ENCODE peak calls at places on chromosomes 1 and 21, in eight cellular contexts. S is H54, M is spleen, U is HCT116, O is uterus, K is IMR-90, X is adrenal gland, G is stomach. J is an unnamed sample.

GRCh38 chr21:41808094-41808493 is 41.2 kb upstream of the RIPK4 start:
- DNase-seq in S (no peak), M (no peak), U (no peak), O (no peak), K (no peak), X (no peak), G (no peak), J (no peak)

GRCh38 chr21:36788116-36788515 is 89.2 kb downstream of the SIM2 start:
- DNase-seq in S (peak), M (no peak), U (peak), O (no peak), K (no peak), X (no peak), G (peak), J (no peak)

GRCh38 chr1:199173356-199173755 is 534.5 kb downstream of the PTPRC start:
- DNase-seq in S (no peak), M (no peak), U (no peak), O (no peak), K (peak), X (no peak), G (no peak), J (no peak)

GRCh38 chr1:227782226-227782625 is 33.2 kb upstream of the PRSS38 start:
- DNase-seq in S (no peak), M (no peak), U (no peak), O (no peak), K (no peak), X (no peak), G (peak), J (no peak)

GRCh38 chr1:198040880-198041279 is 115.9 kb upstream of the NEK7 start:
- DNase-seq in S (no peak), M (no peak), U (no peak), O (no peak), K (no peak), X (no peak), G (no peak), J (no peak)

GRCh38 chr1:202034683-202035462 is 24.5 kb downstream of the ELF3 start:
- DNase-seq in S (peak), M (no peak), U (peak), O (peak), K (peak), X (peak), G (peak), J (no peak)

GRCh38 chr1:246750752-246751151 is 26.5 kb downstream of the SCCPDH start:
- DNase-seq in S (no peak), M (no peak), U (no peak), O (no peak), K (no peak), X (no peak), G (no peak), J (no peak)

GRCh38 chr1:8736927-8737326 is 80.5 kb downstream of the RERE start:
- DNase-seq in S (no peak), M (no peak), U (no peak), O (no peak), K (no peak), X (no peak), G (no peak), J (no peak)

GRCh38 chr1:100252901-100253300 is 3.3 kb upstream of the DBT start:
- DNase-seq in S (no peak), M (no peak), U (no peak), O (no peak), K (no peak), X (no peak), G (no peak), J (no peak)

GRCh38 chr1:185073725-185074124 is 28.4 kb downstream of the RNF2 start:
- DNase-seq in S (no peak), M (no peak), U (no peak), O (no peak), K (peak), X (no peak), G (no peak), J (no peak)

GRCh38 chr1:184514447-184514846 is 127.6 kb downstream of the C1orf21 start:
- DNase-seq in S (no peak), M (no peak), U (no peak), O (no peak), K (peak), X (no peak), G (no peak), J (no peak)

GRCh38 chr1:119367332-119368124 is 1.1 kb upstream of the HAO2 start:
- DNase-seq in S (peak), M (no peak), U (peak), O (no peak), K (peak), X (no peak), G (no peak), J (no peak)

GRCh38 chr1:84271452-84272273 is 29.8 kb upstream of the SAMD13 start:
- DNase-seq in S (no peak), M (no peak), U (no peak), O (no peak), K (peak), X (no peak), G (peak), J (no peak)

GRCh38 chr1:87763498-87763897 is 434.8 kb downstream of the LMO4 start:
- DNase-seq in S (no peak), M (no peak), U (no peak), O (no peak), K (peak), X (no peak), G (no peak), J (no peak)

GRCh38 chr1:109254621-109255096 is 5.3 kb downstream of the CELSR2 start:
- DNase-seq in S (no peak), M (peak), U (no peak), O (no peak), K (no peak), X (no peak), G (no peak), J (no peak)

GRCh38 chr1:176379626-176380339 is 83.2 kb upstream of the PAPPA2 start:
- DNase-seq in S (no peak), M (no peak), U (no peak), O (no peak), K (no peak), X (no peak), G (no peak), J (no peak)

GRCh38 chr1:167630568-167631385 is 745 bp downstream of the RCSD1 start:
- DNase-seq in S (no peak), M (peak), U (no peak), O (no peak), K (no peak), X (no peak), G (no peak), J (no peak)

GRCh38 chr1:160205242-160205973 is at the start of gene PEA15:
- DNase-seq in S (peak), M (peak), U (peak), O (peak), K (peak), X (peak), G (peak), J (no peak)

GRCh38 chr1:55288245-55288644 is 73.1 kb upstream of the USP24 start:
- DNase-seq in S (no peak), M (no peak), U (no peak), O (peak), K (no peak), X (no peak), G (no peak), J (peak)

DNA sequence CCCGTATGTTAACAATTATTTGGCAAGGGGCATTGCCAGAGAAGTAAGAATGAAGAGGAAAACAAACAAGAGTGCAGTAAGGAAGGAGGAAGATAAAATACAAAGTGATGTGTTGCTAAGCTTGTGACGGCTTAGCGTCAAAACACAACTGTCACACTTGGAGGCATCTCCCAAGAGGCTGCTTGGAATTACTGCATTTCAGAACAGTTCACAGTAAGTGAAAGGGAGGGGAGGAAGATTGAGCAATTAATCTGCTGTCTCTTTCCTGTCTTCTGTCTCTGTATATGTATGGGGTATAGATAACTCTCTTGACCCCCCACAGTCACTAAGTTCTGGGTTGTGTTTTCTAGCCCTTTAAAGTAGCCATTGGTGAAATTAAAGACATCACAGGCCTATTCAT is 1017.0 kb upstream of the TMPRSS15 start:
- DNase-seq in S (no peak), M (no peak), U (no peak), O (no peak), K (no peak), X (no peak), G (no peak), J (no peak)
- TF ChIP-seq POLR2A in S (no peak), M (no peak), U (no peak), O (no peak), K (no peak), X (no peak), G (no peak), J (no peak)

DNA sequence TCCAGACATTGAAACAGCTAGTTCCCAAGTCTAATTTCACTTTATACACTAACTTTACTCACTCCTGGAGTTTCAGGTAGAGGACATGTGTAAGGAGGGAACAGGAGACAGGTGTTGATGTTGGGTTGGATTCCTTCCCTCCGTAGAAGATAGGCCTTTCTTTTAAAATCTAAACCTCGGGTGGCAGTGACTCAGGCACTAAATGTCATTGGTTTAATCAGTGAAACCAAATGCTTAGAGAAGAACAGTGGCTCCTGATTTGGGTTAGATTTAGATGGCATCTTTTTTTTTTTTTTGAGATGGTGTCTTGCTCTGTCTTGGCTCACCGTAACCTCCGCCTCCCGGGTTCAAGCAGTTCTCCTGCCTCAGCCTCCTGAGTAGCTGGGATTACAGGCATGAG is 7.2 kb downstream of the CAP1 start:
- DNase-seq in S (no peak), M (no peak), U (no peak), O (no peak), K (no peak), X (no peak), G (no peak), J (no peak)
- TF ChIP-seq POLR2A in S (no peak), M (no peak), U (no peak), O (no peak), K (no peak), X (no peak), G (no peak), J (no peak)

DNA sequence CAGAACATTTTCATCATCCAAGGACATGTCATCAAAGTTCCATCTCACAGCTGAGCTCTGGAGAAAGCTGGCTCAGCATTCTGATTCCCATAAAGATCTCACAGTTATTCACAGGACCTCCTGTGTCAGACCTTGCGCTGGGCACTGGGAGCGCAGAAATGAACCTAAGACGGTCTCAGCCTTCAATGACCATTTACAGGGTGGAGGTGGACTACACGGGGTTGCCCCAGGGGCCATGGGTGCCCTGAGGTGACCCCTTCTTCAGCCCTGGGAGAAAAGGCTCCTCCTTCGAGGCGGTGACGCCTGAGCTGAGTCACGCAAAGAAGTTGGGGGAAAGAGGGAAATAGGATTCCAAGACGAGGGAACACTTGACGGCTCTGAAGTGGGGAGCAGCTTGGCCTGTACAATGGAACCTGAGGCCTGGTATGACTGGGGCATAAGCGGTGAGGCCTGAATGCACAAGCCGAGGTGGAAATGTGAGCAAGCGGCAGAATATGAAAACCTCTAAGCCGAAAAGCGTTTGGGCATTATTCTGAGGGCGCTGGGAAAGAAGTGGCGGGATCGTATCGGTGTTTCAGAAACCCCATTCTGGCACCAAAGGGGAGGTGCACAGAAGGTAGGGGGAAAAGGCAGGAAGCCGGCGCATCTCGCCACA is 787 bp downstream of the CC2D1B start:
- DNase-seq in S (peak), M (peak), U (no peak), O (peak), K (peak), X (peak), G (peak), J (no peak)
- TF ChIP-seq POLR2A in S (peak), M (no peak), U (no peak), O (no peak), K (peak), X (no peak), G (no peak), J (no peak)

GRCh38 chr1:156727914-156728598 is at the start of gene METTL25B:
- DNase-seq in S (peak), M (peak), U (no peak), O (peak), K (peak), X (peak), G (peak), J (peak)
- TF ChIP-seq POLR2A in S (peak), M (peak), U (no peak), O (no peak), K (no peak), X (peak), G (peak), J (peak)

GRCh38 chr1:41901551-41901950 is 17.2 kb downstream of the HIVEP3 start:
- DNase-seq in S (no peak), M (no peak), U (no peak), O (no peak), K (no peak), X (no peak), G (no peak), J (peak)

GRCh38 chr1:41905103-41905675 is 13.5 kb downstream of the HIVEP3 start:
- DNase-seq in S (no peak), M (no peak), U (no peak), O (no peak), K (no peak), X (no peak), G (no peak), J (peak)

GRCh38 chr1:41902669-41903068 is 16.1 kb downstream of the HIVEP3 start:
- DNase-seq in S (no peak), M (no peak), U (no peak), O (no peak), K (no peak), X (no peak), G (no peak), J (peak)

GRCh38 chr1:41900611-41901444 is 17.9 kb downstream of the HIVEP3 start:
- DNase-seq in S (peak), M (no peak), U (no peak), O (no peak), K (peak), X (no peak), G (no peak), J (peak)

DNA sequence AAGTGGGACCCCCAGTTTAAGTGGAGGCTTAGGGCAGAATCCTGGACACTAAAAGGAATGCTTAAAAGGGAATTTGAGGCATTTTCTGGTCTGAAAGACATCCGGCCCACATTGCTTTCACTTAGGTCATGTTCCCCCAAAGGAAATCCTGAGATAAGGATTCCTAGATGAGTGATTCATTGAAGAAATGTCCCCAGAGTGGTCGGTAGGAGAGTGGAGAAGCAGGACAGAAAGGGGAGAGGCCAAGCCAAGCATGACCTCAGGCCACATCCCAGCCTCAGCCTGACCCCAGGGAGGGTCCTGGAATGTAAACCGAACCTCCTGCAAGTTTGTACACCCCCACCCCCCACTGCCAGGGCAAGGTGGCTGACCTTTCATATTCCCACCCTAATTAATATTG is 16.6 kb downstream of the HIVEP3 start:
- DNase-seq in S (peak), M (no peak), U (no peak), O (no peak), K (peak), X (no peak), G (no peak), J (peak)
- TF ChIP-seq POLR2A in S (no peak), M (no peak), U (no peak), O (no peak), K (no peak), X (no peak), G (no peak), J (no peak)

J was measured in esophagus muscularis mucosa.